ENCODE peak calls at places on chromosomes 6 and 20, in eight cellular contexts. D is heart left ventricle, L is astrocyte of the spinal cord, Q is thoracic aorta, G is GM13977, N is OCI-LY7, U is fibroblast of mammary gland, R is AG10803. Z is an unnamed sample.

GRCh38 chr20:58064411-58065010 is 163.9 kb downstream of the ANKRD60 start:
- DNase-seq in D (no peak), L (no peak), Q (no peak), G (no peak), N (no peak), U (no peak), R (no peak), Z (no peak)

GRCh38 chr20:36312724-36313441 is 6.7 kb downstream of the DLGAP4 start:
- DNase-seq in D (no peak), L (no peak), Q (no peak), G (no peak), N (no peak), U (no peak), R (no peak), Z (no peak)

GRCh38 chr6:98836025-98836961 is 1.9 kb downstream of the POU3F2 start:
- DNase-seq in D (no peak), L (no peak), Q (no peak), G (no peak), N (no peak), U (no peak), R (no peak), Z (no peak)

GRCh38 chr6:148887181-148887580 is 140.4 kb downstream of the UST start:
- DNase-seq in D (no peak), L (peak; percentile 16), Q (peak; percentile 15), G (no peak), N (no peak), U (peak; percentile 39), R (peak; percentile 12), Z (no peak)

GRCh38 chr6:119348308-119349040 is 1.1 kb downstream of the MAN1A1 start:
- DNase-seq in D (peak; percentile 73), L (peak; percentile 29), Q (no peak), G (peak; percentile 67), N (peak; percentile 63), U (no peak), R (no peak), Z (no peak)

GRCh38 chr6:141874930-141875602 is 257.7 kb upstream of the GJE1 start:
- DNase-seq in D (no peak), L (no peak), Q (no peak), G (no peak), N (no peak), U (peak; percentile 42), R (peak; percentile 73), Z (no peak)

GRCh38 chr6:156413156-156413555 is 364.0 kb upstream of the ARID1B start:
- DNase-seq in D (no peak), L (no peak), Q (no peak), G (no peak), N (no peak), U (no peak), R (no peak), Z (no peak)

GRCh38 chr6:44431118-44431725 is 43.7 kb downstream of the CDC5L start:
- DNase-seq in D (no peak), L (peak; percentile 74), Q (no peak), G (peak; percentile 20), N (peak; percentile 55), U (peak; percentile 82), R (peak; percentile 76), Z (peak; percentile 39)

GRCh38 chr6:108120311-108120710 is 45.5 kb upstream of the NR2E1 start:
- DNase-seq in D (no peak), L (no peak), Q (no peak), G (no peak), N (no peak), U (no peak), R (no peak), Z (no peak)

GRCh38 chr6:21808045-21808470 is 214.5 kb downstream of the SOX4 start:
- DNase-seq in D (no peak), L (peak; percentile 79), Q (peak; percentile 8), G (no peak), N (no peak), U (peak; percentile 86), R (peak; percentile 62), Z (peak; percentile 18)

GRCh38 chr6:21887301-21888185 is 294.0 kb downstream of the SOX4 start:
- DNase-seq in D (no peak), L (peak; percentile 83), Q (no peak), G (no peak), N (no peak), U (peak; percentile 13), R (peak; percentile 13), Z (no peak)

GRCh38 chr20:30892704-30893345 is 364.6 kb upstream of the DEFB115 start:
- DNase-seq in D (no peak), L (no peak), Q (no peak), G (no peak), N (no peak), U (no peak), R (peak; percentile 8), Z (no peak)

DNA sequence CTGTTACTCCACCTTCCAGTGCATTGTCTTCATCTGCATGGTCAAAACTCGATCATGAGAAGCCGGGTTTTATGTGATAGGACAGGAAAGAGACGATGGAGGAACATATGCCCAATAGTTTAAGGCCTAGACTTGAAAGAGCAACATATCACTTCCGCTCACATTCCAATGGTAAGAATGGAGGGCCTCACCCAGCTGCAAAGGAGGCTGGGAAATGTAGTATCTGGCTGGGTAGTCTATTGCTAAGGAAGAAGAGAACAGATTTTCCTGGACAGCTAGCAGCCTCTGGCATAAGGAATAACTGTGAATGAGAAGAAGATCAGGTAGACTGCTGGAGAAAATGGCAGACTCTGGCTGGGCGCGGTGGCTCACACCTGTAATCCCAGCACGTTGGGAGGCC is 19.2 kb downstream of the FITM2 start:
- DNase-seq in D (no peak), L (no peak), Q (no peak), G (no peak), N (no peak), U (no peak), R (no peak), Z (no peak)
- TF ChIP-seq CTCF in D (no peak), L (no peak), Q (no peak), G (no peak), N (no peak), U (no peak), R (no peak), Z (no peak)

DNA sequence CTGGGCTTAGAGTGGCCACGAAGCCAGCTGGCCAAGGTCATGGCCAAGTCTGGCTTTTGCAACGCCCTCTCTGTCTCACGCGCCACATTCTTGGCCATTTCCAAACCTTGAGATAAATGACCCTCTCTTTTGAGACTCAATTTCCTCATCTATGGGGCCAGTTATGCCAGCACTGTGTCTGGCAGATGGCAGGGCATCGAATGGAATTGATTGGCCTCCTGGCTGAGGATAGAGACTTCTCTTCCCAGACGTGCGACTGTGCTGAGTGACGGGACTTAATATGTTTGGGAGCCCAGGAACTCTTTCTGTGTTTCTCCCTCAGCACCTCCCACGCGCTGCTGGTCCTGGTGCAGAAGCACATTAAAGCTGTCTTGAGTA is 7.6 kb downstream of the BPIFB2 start:
- DNase-seq in D (no peak), L (no peak), Q (no peak), G (no peak), N (no peak), U (no peak), R (no peak), Z (no peak)
- TF ChIP-seq CTCF in D (no peak), L (no peak), Q (no peak), G (no peak), N (no peak), U (no peak), R (no peak), Z (no peak)

GRCh38 chr6:53718597-53719460 is 53.3 kb upstream of the KLHL31 start:
- DNase-seq in D (no peak), L (peak; percentile 64), Q (no peak), G (peak; percentile 79), N (peak; percentile 71), U (peak; percentile 75), R (peak; percentile 70), Z (peak; percentile 25)
- TF ChIP-seq CTCF in D (peak; percentile 88), L (peak; percentile 88), Q (peak; percentile 73), G (peak; percentile 70), N (peak; percentile 91), U (peak; percentile 83), R (peak; percentile 87), Z (peak; percentile 86)

GRCh38 chr20:17721802-17722486 is 22.2 kb downstream of the BANF2 start:
- DNase-seq in D (no peak), L (no peak), Q (no peak), G (no peak), N (peak; percentile 25), U (peak; percentile 10), R (no peak), Z (no peak)
- TF ChIP-seq CTCF in D (no peak), L (no peak), Q (no peak), G (no peak), N (peak; percentile 50), U (no peak), R (peak; percentile 25), Z (no peak)

GRCh38 chr20:18307301-18307700 is 19.0 kb downstream of the ZNF133 start:
- DNase-seq in D (no peak), L (no peak), Q (no peak), G (no peak), N (no peak), U (no peak), R (no peak), Z (no peak)

GRCh38 chr20:18299364-18299763 is 11.0 kb downstream of the ZNF133 start:
- DNase-seq in D (no peak), L (no peak), Q (no peak), G (no peak), N (no peak), U (no peak), R (no peak), Z (no peak)

GRCh38 chr20:18310592-18310991 is 22.3 kb downstream of the ZNF133 start:
- DNase-seq in D (no peak), L (no peak), Q (no peak), G (no peak), N (no peak), U (no peak), R (no peak), Z (no peak)

DNA sequence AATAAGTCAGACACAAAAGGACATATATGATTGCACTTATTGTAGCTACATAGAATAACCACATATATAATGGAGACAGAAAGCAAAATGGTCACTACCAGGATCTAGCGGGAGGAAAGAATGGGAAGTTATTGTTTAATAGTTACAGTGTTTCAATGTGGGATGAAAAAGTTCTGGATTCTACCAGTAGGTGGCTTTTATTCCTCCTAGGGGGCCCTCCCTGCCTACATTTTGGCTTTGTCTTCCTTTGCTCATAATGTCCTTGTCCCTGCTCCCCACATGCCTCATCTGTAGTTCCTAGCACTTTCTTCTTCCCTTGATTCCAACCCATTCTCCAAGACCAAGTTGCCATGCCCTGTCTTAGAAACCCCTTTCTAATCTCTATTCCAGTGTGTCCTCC is 16.3 kb downstream of the ZNF133 start:
- DNase-seq in D (no peak), L (no peak), Q (no peak), G (no peak), N (no peak), U (no peak), R (no peak), Z (no peak)
- TF ChIP-seq CTCF in D (no peak), L (no peak), Q (no peak), G (no peak), N (peak; percentile 63), U (peak; percentile 27), R (peak; percentile 27), Z (no peak)

DNA sequence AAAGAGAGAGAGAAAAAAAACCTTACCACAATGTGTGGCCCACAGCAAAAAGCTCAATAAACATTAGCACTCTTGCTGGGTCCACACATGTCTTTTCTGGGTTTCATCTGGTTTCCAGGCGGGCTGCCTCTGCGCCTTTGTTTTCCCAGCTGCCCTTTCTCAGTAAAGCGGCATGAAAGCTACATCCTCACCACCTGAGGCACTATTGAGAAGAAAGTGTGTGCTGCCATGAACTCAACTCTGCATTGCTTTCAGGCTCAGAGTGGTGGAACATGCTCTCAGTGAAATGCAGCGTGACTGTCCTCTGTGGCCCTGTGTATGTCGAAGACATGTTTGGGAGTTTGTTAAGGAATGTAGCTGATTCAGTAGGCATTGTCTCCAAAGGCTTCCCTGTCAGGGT is 102.3 kb downstream of the LYRM2 start:
- DNase-seq in D (no peak), L (no peak), Q (no peak), G (no peak), N (no peak), U (no peak), R (peak; percentile 1), Z (no peak)
- TF ChIP-seq CTCF in D (no peak), L (peak; percentile 8), Q (no peak), G (no peak), N (no peak), U (no peak), R (no peak), Z (no peak)